ENCODE peak calls at places on chromosomes 12 and 14, in nine cellular contexts. B is mammary epithelial cell, T is neuronal stem cell, Y is small intestine, F is psoas muscle, P is IMR-90, K is body of pancreas, I is H9, G is PC-3. A is an unnamed sample. For H3K9me3 and H3K4me1, the result is how much of the 10 kb centered on the place peaks cover.

GRCh38 chr14:81550001-81550642 is 16.5 kb upstream of the SEL1L start:
- DNase-seq in B (no peak), T (no peak), Y (no peak), F (no peak), P (no peak), K (no peak), I (no peak), G (no peak), A (no peak)

GRCh38 chr14:60240139-60240856 is 8.7 kb upstream of the PPM1A start:
- DNase-seq in B (no peak), T (no peak), Y (no peak), F (no peak), P (no peak), K (no peak), I (no peak), G (no peak), A (no peak)

GRCh38 chr14:22976620-22977433 is 5.5 kb downstream of the AJUBA start:
- DNase-seq in B (peak), T (no peak), Y (peak), F (no peak), P (peak), K (peak), I (no peak), G (peak), A (no peak)

GRCh38 chr12:77113971-77114370 is 48.6 kb upstream of the E2F7 start:
- DNase-seq in B (no peak), T (no peak), Y (no peak), F (no peak), P (peak), K (no peak), I (no peak), G (no peak), A (no peak)

GRCh38 chr14:68191567-68192321 is 372.2 kb downstream of the RAD51B start:
- DNase-seq in B (peak), T (no peak), Y (peak), F (no peak), P (peak), K (peak), I (no peak), G (peak), A (no peak)

GRCh38 chr14:101221549-101222160 is 318.1 kb upstream of the RTL1 start:
- DNase-seq in B (no peak), T (no peak), Y (no peak), F (no peak), P (no peak), K (no peak), I (peak), G (no peak), A (no peak)

GRCh38 chr12:105978276-105978675 is 160.5 kb downstream of the NUAK1 start:
- DNase-seq in B (no peak), T (no peak), Y (no peak), F (no peak), P (no peak), K (no peak), I (no peak), G (no peak), A (no peak)

GRCh38 chr12:3483089-3483488 is 7.9 kb upstream of the PRMT8 start:
- DNase-seq in B (no peak), T (no peak), Y (no peak), F (no peak), P (no peak), K (no peak), I (peak), G (no peak), A (no peak)

GRCh38 chr12:49244161-49244560 is 20.7 kb upstream of the TUBA1C start:
- DNase-seq in B (no peak), T (no peak), Y (no peak), F (no peak), P (peak), K (no peak), I (no peak), G (no peak), A (no peak)

GRCh38 chr12:133206390-133206789 is 25.1 kb downstream of the ZNF268 start:
- DNase-seq in B (no peak), T (no peak), Y (no peak), F (no peak), P (no peak), K (no peak), I (no peak), G (no peak), A (no peak)
- H3K9me3 ChIP-seq in B (half or more), T (half or more), Y (under half), F (half or more), P (half or more), K (half or more), I (half or more), G (under half), A (half or more)

GRCh38 chr14:63855272-63855671 is 2.5 kb downstream of the SYNE2 start:
- DNase-seq in B (no peak), T (no peak), Y (peak), F (no peak), P (no peak), K (no peak), I (no peak), G (no peak), A (no peak)

GRCh38 chr14:63860146-63860545 is 7.3 kb downstream of the SYNE2 start:
- DNase-seq in B (no peak), T (no peak), Y (no peak), F (no peak), P (no peak), K (no peak), I (no peak), G (no peak), A (no peak)

GRCh38 chr14:63853831-63854293 is 1.1 kb downstream of the SYNE2 start:
- DNase-seq in B (peak), T (peak), Y (peak), F (peak), P (peak), K (peak), I (no peak), G (peak), A (no peak)

GRCh38 chr14:63854330-63854729 is 1.5 kb downstream of the SYNE2 start:
- DNase-seq in B (no peak), T (no peak), Y (no peak), F (no peak), P (no peak), K (no peak), I (no peak), G (no peak), A (no peak)

GRCh38 chr14:63857467-63858030 is 4.7 kb downstream of the SYNE2 start:
- DNase-seq in B (peak), T (no peak), Y (no peak), F (no peak), P (no peak), K (no peak), I (no peak), G (peak), A (no peak)
- H3K4me1 ChIP-seq in B (under half), T (under half), Y (under half), F (under half), P (under half), K (under half), I (under half), G (under half), A (under half)

GRCh38 chr14:104037074-104037473 is 48.4 kb upstream of the ASPG start:
- DNase-seq in B (no peak), T (no peak), Y (no peak), F (no peak), P (no peak), K (no peak), I (no peak), G (no peak), A (no peak)
- H3K27ac ChIP-seq in B (no peak), T (no peak), Y (no peak), F (no peak), P (no peak), K (no peak), I (no peak), G (no peak), A (no peak)

DNA sequence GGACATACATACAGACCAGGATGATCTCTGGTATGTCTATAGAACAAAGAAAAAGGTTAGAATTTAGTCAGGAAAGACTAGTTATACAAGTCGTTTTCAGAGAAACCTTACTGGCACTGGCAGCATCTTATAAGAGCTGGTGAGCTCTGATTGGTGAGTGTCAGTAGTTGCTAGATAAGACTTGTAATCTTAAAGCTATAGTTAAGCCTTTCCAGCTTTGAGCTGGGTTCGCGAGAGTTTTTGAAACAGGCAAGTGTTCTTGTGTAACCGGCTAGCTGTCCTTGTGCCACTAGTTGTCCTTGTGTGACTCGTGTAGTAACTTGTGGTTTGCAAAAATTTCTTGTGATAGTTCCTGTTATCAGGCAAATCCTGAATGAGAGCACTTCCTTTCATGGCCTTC is 740.9 kb downstream of the GALC start:
- DNase-seq in B (no peak), T (no peak), Y (no peak), F (no peak), P (no peak), K (no peak), I (no peak), G (no peak), A (no peak)
- H3K9me3 ChIP-seq in B (under half), T (under half), Y (under half), F (under half), P (under half), K (under half), I (under half), G (under half), A (under half)

A was measured in thoracic aorta.